ENCODE peak calls at places on chromosomes 13 and 19, in nine cellular contexts. One of them, this sample, is unnamed.

GRCh38 chr19:13985771-13986347 is 20.3 kb downstream of the RFX1 start:
- DNase-seq in heart left ventricle: no peak
- DNase-seq in thoracic aorta: no peak
- DNase-seq in CD8-positive, alpha-beta T cell: no peak
- DNase-seq in left ventricle myocardium inferior: no peak
- DNase-seq in body of pancreas: no peak
- DNase-seq in neural progenitor cell: no peak
- DNase-seq in pancreas: no peak
- DNase-seq in colonic mucosa: no peak
- DNase-seq in this sample: no peak

GRCh38 chr19:20503536-20503935 is 62.0 kb downstream of the ZNF737 start:
- DNase-seq in colonic mucosa: no peak
- DNase-seq in pancreas: no peak
- DNase-seq in neural progenitor cell: no peak
- DNase-seq in heart left ventricle: no peak
- DNase-seq in CD8-positive, alpha-beta T cell: no peak
- DNase-seq in thoracic aorta: no peak
- DNase-seq in left ventricle myocardium inferior: no peak
- DNase-seq in body of pancreas: no peak
- DNase-seq in this sample: peak

GRCh38 chr19:49189259-49189658 is 31.7 kb downstream of the TRPM4 start:
- DNase-seq in thoracic aorta: no peak
- DNase-seq in pancreas: no peak
- DNase-seq in heart left ventricle: no peak
- DNase-seq in body of pancreas: no peak
- DNase-seq in left ventricle myocardium inferior: no peak
- DNase-seq in neural progenitor cell: no peak
- DNase-seq in CD8-positive, alpha-beta T cell: no peak
- DNase-seq in colonic mucosa: no peak
- DNase-seq in this sample: no peak

GRCh38 chr13:99230991-99231390 is 27.2 kb downstream of the GPR18 start:
- DNase-seq in body of pancreas: no peak
- DNase-seq in neural progenitor cell: no peak
- DNase-seq in CD8-positive, alpha-beta T cell: no peak
- DNase-seq in thoracic aorta: no peak
- DNase-seq in colonic mucosa: no peak
- DNase-seq in left ventricle myocardium inferior: no peak
- DNase-seq in heart left ventricle: no peak
- DNase-seq in pancreas: no peak
- DNase-seq in this sample: no peak

GRCh38 chr13:30529085-30529815 is 63.5 kb upstream of the HMGB1 start:
- DNase-seq in body of pancreas: no peak
- DNase-seq in CD8-positive, alpha-beta T cell: no peak
- DNase-seq in left ventricle myocardium inferior: no peak
- DNase-seq in heart left ventricle: no peak
- DNase-seq in pancreas: no peak
- DNase-seq in colonic mucosa: no peak
- DNase-seq in thoracic aorta: no peak
- DNase-seq in neural progenitor cell: no peak
- DNase-seq in this sample: peak

GRCh38 chr19:47790398-47790814 is 11.9 kb downstream of the SELENOW start:
- DNase-seq in CD8-positive, alpha-beta T cell: peak
- DNase-seq in neural progenitor cell: peak
- DNase-seq in left ventricle myocardium inferior: peak
- DNase-seq in body of pancreas: peak
- DNase-seq in heart left ventricle: peak
- DNase-seq in colonic mucosa: peak
- DNase-seq in thoracic aorta: peak
- DNase-seq in pancreas: peak
- DNase-seq in this sample: peak

GRCh38 chr19:5017235-5017634 is 48.3 kb downstream of the KDM4B start:
- DNase-seq in left ventricle myocardium inferior: no peak
- DNase-seq in body of pancreas: no peak
- DNase-seq in neural progenitor cell: no peak
- DNase-seq in colonic mucosa: no peak
- DNase-seq in heart left ventricle: no peak
- DNase-seq in pancreas: no peak
- DNase-seq in CD8-positive, alpha-beta T cell: no peak
- DNase-seq in thoracic aorta: no peak
- DNase-seq in this sample: peak

GRCh38 chr19:57803594-57804325 is 11.0 kb downstream of the ZNF552 start:
- DNase-seq in thoracic aorta: no peak
- DNase-seq in neural progenitor cell: peak
- DNase-seq in heart left ventricle: peak
- DNase-seq in CD8-positive, alpha-beta T cell: no peak
- DNase-seq in pancreas: no peak
- DNase-seq in left ventricle myocardium inferior: no peak
- DNase-seq in body of pancreas: no peak
- DNase-seq in colonic mucosa: peak
- DNase-seq in this sample: peak

GRCh38 chr19:1672038-1672768 is 19.8 kb upstream of the TCF3 start:
- DNase-seq in left ventricle myocardium inferior: no peak
- DNase-seq in pancreas: no peak
- DNase-seq in CD8-positive, alpha-beta T cell: peak
- DNase-seq in body of pancreas: peak
- DNase-seq in neural progenitor cell: peak
- DNase-seq in heart left ventricle: no peak
- DNase-seq in colonic mucosa: peak
- DNase-seq in thoracic aorta: no peak
- DNase-seq in this sample: peak

DNA sequence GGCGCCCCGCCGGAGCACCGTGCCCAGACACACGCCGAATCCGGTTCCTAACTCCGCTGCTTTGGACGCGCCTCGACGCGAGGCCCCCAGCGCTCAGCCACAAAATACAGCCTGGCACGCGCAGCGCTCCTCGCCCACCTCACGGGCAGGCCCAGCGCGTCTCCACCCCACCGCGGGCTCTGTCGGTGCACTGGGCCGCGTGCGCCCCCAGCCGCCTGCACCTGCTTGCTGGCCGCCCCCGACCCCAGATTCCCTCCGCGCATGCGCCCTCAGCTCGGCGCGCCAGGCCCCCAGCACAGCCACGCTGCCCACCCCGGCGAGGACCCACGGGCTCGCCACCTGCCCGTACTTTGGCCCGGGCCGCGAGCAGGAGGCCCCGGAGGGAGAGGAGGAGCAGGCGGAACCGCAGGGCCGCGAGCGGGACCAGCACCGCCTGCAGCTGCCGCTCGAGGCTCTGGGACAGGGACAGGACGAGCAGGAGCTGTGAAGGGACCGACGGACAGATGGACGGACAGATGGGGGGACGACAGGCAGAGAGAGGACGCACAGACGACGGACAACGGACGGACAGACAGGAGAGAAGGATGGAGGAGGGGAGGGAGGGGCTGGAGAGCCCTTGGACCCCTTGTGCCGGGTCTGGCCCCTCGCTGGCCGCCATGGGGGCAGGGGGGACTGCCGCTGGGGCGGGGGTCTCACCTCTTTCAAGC is 5.4 kb downstream of the ANO8 start:
- DNase-seq in pancreas: peak
- DNase-seq in body of pancreas: no peak
- DNase-seq in neural progenitor cell: peak
- DNase-seq in CD8-positive, alpha-beta T cell: no peak
- DNase-seq in thoracic aorta: no peak
- DNase-seq in left ventricle myocardium inferior: no peak
- DNase-seq in colonic mucosa: no peak
- DNase-seq in heart left ventricle: no peak
- DNase-seq in this sample: no peak
- H3K4me3 ChIP-seq in pancreas: peak
- H3K4me3 ChIP-seq in body of pancreas: no peak
- H3K4me3 ChIP-seq in neural progenitor cell: peak
- H3K4me3 ChIP-seq in CD8-positive, alpha-beta T cell: peak
- H3K4me3 ChIP-seq in thoracic aorta: peak
- H3K4me3 ChIP-seq in left ventricle myocardium inferior: peak
- H3K4me3 ChIP-seq in colonic mucosa: peak
- H3K4me3 ChIP-seq in heart left ventricle: peak
- H3K4me3 ChIP-seq in this sample: no peak

GRCh38 chr19:43699506-43700367 is 16.1 kb upstream of the IRGC start:
- DNase-seq in colonic mucosa: peak
- DNase-seq in left ventricle myocardium inferior: peak
- DNase-seq in heart left ventricle: peak
- DNase-seq in body of pancreas: no peak
- DNase-seq in neural progenitor cell: peak
- DNase-seq in pancreas: peak
- DNase-seq in thoracic aorta: no peak
- DNase-seq in CD8-positive, alpha-beta T cell: no peak
- DNase-seq in this sample: peak
- TF ChIP-seq CTCF in colonic mucosa: no peak
- TF ChIP-seq CTCF in left ventricle myocardium inferior: no peak
- TF ChIP-seq CTCF in heart left ventricle: no peak
- TF ChIP-seq CTCF in body of pancreas: no peak
- TF ChIP-seq CTCF in neural progenitor cell: peak
- TF ChIP-seq CTCF in pancreas: no peak
- TF ChIP-seq CTCF in thoracic aorta: no peak
- TF ChIP-seq CTCF in CD8-positive, alpha-beta T cell: no peak
- TF ChIP-seq CTCF in this sample: no peak

GRCh38 chr13:109275390-109275789 is 511.0 kb downstream of the IRS2 start:
- DNase-seq in colonic mucosa: no peak
- DNase-seq in left ventricle myocardium inferior: no peak
- DNase-seq in CD8-positive, alpha-beta T cell: no peak
- DNase-seq in pancreas: no peak
- DNase-seq in neural progenitor cell: peak
- DNase-seq in thoracic aorta: no peak
- DNase-seq in heart left ventricle: no peak
- DNase-seq in body of pancreas: no peak
- DNase-seq in this sample: no peak

GRCh38 chr13:109273326-109273751 is 513.0 kb downstream of the IRS2 start:
- DNase-seq in left ventricle myocardium inferior: no peak
- DNase-seq in colonic mucosa: no peak
- DNase-seq in heart left ventricle: no peak
- DNase-seq in thoracic aorta: no peak
- DNase-seq in neural progenitor cell: no peak
- DNase-seq in CD8-positive, alpha-beta T cell: no peak
- DNase-seq in pancreas: no peak
- DNase-seq in body of pancreas: no peak
- DNase-seq in this sample: peak

GRCh38 chr13:109272595-109273325 is 513.6 kb downstream of the IRS2 start:
- DNase-seq in neural progenitor cell: no peak
- DNase-seq in colonic mucosa: no peak
- DNase-seq in body of pancreas: no peak
- DNase-seq in pancreas: no peak
- DNase-seq in heart left ventricle: no peak
- DNase-seq in thoracic aorta: no peak
- DNase-seq in CD8-positive, alpha-beta T cell: no peak
- DNase-seq in left ventricle myocardium inferior: no peak
- DNase-seq in this sample: no peak

GRCh38 chr13:109275848-109276247 is 510.5 kb downstream of the IRS2 start:
- DNase-seq in body of pancreas: no peak
- DNase-seq in left ventricle myocardium inferior: no peak
- DNase-seq in pancreas: no peak
- DNase-seq in heart left ventricle: no peak
- DNase-seq in CD8-positive, alpha-beta T cell: no peak
- DNase-seq in neural progenitor cell: peak
- DNase-seq in colonic mucosa: no peak
- DNase-seq in thoracic aorta: no peak
- DNase-seq in this sample: no peak

DNA sequence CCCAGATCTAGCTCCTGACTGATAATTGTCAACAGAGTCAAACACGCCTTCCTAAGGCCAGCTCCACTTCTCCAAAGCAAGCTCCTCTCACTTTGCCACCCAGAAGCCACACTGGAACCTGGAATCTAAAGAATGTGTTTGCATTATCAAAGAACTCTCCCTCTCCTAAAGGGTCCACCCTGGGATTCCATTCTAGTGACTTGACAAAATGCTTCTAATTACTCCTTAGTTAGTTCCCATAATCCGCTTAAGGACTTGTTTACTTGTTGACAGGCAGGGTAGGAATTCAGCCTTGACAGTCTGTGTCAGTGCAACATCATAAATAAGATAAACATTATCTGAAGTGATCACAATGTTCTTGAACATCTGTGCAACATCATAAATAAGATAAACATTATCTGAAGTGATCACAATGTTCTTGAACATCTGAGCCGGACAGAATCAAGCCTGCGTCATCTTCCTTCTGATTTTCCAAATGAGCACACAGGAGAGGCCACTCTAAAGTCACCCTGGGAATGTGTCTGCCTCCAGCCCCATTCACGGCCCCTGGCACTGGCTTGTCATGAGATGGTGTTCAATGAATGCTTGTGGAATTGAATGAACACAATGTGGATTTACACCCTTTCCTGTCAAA is 512.1 kb downstream of the IRS2 start:
- DNase-seq in colonic mucosa: no peak
- DNase-seq in body of pancreas: no peak
- DNase-seq in pancreas: no peak
- DNase-seq in CD8-positive, alpha-beta T cell: no peak
- DNase-seq in thoracic aorta: no peak
- DNase-seq in heart left ventricle: no peak
- DNase-seq in neural progenitor cell: peak
- DNase-seq in left ventricle myocardium inferior: no peak
- DNase-seq in this sample: peak
- H3K4me3 ChIP-seq in colonic mucosa: no peak
- H3K4me3 ChIP-seq in body of pancreas: no peak
- H3K4me3 ChIP-seq in pancreas: no peak
- H3K4me3 ChIP-seq in CD8-positive, alpha-beta T cell: no peak
- H3K4me3 ChIP-seq in thoracic aorta: no peak
- H3K4me3 ChIP-seq in heart left ventricle: no peak
- H3K4me3 ChIP-seq in neural progenitor cell: no peak
- H3K4me3 ChIP-seq in left ventricle myocardium inferior: no peak
- H3K4me3 ChIP-seq in this sample: no peak

GRCh38 chr19:10544753-10545251 is 1.1 kb downstream of the ATG4D start:
- DNase-seq in CD8-positive, alpha-beta T cell: no peak
- DNase-seq in heart left ventricle: no peak
- DNase-seq in pancreas: peak
- DNase-seq in neural progenitor cell: peak
- DNase-seq in thoracic aorta: no peak
- DNase-seq in body of pancreas: peak
- DNase-seq in left ventricle myocardium inferior: no peak
- DNase-seq in colonic mucosa: peak
- DNase-seq in this sample: no peak

GRCh38 chr19:10544242-10544752 is 593 bp downstream of the ATG4D start:
- DNase-seq in thoracic aorta: no peak
- DNase-seq in body of pancreas: peak
- DNase-seq in heart left ventricle: no peak
- DNase-seq in CD8-positive, alpha-beta T cell: no peak
- DNase-seq in neural progenitor cell: peak
- DNase-seq in colonic mucosa: peak
- DNase-seq in left ventricle myocardium inferior: peak
- DNase-seq in pancreas: peak
- DNase-seq in this sample: no peak

GRCh38 chr19:10543420-10544241 is at the start of gene ATG4D:
- DNase-seq in left ventricle myocardium inferior: peak
- DNase-seq in pancreas: peak
- DNase-seq in colonic mucosa: peak
- DNase-seq in thoracic aorta: no peak
- DNase-seq in CD8-positive, alpha-beta T cell: peak
- DNase-seq in neural progenitor cell: peak
- DNase-seq in body of pancreas: peak
- DNase-seq in heart left ventricle: peak
- DNase-seq in this sample: peak

GRCh38 chr19:10546817-10547216 is 3.1 kb downstream of the ATG4D start:
- DNase-seq in body of pancreas: no peak
- DNase-seq in neural progenitor cell: no peak
- DNase-seq in left ventricle myocardium inferior: no peak
- DNase-seq in pancreas: peak
- DNase-seq in thoracic aorta: no peak
- DNase-seq in colonic mucosa: no peak
- DNase-seq in CD8-positive, alpha-beta T cell: no peak
- DNase-seq in heart left ventricle: no peak
- DNase-seq in this sample: no peak

DNA sequence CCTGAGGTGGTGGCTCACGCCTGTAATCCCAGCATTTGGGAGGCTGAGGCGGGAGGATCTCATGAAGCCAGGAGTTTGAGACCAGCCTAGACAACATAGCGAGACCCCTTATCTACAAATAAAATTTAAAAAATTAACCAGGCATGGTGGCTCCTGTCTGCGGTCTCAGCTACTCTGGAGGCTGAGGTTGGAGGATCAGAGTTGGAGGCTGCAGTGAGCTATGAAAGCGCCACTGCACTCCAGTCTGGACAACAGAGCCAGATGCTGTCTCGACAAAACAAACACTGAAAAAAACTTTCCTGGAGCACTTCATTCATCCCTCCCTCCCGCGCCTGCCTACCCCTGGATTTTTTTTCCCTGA is 665 bp upstream of the ATG4D start:
- DNase-seq in CD8-positive, alpha-beta T cell: no peak
- DNase-seq in heart left ventricle: no peak
- DNase-seq in left ventricle myocardium inferior: no peak
- DNase-seq in pancreas: no peak
- DNase-seq in neural progenitor cell: peak
- DNase-seq in colonic mucosa: no peak
- DNase-seq in thoracic aorta: no peak
- DNase-seq in body of pancreas: no peak
- DNase-seq in this sample: no peak
- TF ChIP-seq CTCF in CD8-positive, alpha-beta T cell: no peak
- TF ChIP-seq CTCF in heart left ventricle: no peak
- TF ChIP-seq CTCF in left ventricle myocardium inferior: no peak
- TF ChIP-seq CTCF in pancreas: no peak
- TF ChIP-seq CTCF in neural progenitor cell: no peak
- TF ChIP-seq CTCF in colonic mucosa: no peak
- TF ChIP-seq CTCF in thoracic aorta: no peak
- TF ChIP-seq CTCF in body of pancreas: no peak
- TF ChIP-seq CTCF in this sample: no peak

This sample was measured in cardiac fibroblast.